ENCODE peak calls at places on chromosomes 12 and 14, in ten cellular contexts. B, R, T, Z, I, M, N, Q, W and C are unnamed samples.

GRCh38 chr14:38044710-38045109 is 163.0 kb upstream of the SSTR1 start:
- DNase-seq in T (no peak), B (no peak), M (no peak), Z (no peak), W (no peak), R (no peak), Q (no peak), N (no peak), I (no peak), C (no peak)

GRCh38 chr14:76894308-76894707 is 68.1 kb downstream of the LRRC74A start:
- DNase-seq in T (no peak), M (no peak), R (no peak), Z (no peak), Q (no peak), I (no peak), W (no peak), B (no peak), N (no peak), C (no peak)

GRCh38 chr14:99164712-99165111 is 107.3 kb downstream of the BCL11B start:
- DNase-seq in I (no peak), Z (no peak), R (no peak), Q (no peak), T (no peak), B (no peak), N (no peak), W (no peak), M (no peak), C (no peak)

GRCh38 chr12:120939523-120939922 is 35.4 kb upstream of the SPPL3 start:
- DNase-seq in T (no peak), Z (peak), B (no peak), N (no peak), I (no peak), R (no peak), W (peak), Q (no peak), M (peak), C (no peak)

GRCh38 chr12:114919479-114919878 is 235.5 kb upstream of the TBX3 start:
- DNase-seq in Z (no peak), B (no peak), I (no peak), R (no peak), W (no peak), M (no peak), Q (peak), N (no peak), T (no peak), C (no peak)

GRCh38 chr14:99995700-99996356 is 69.4 kb upstream of the EVL start:
- DNase-seq in Q (peak), I (peak), T (peak), W (peak), N (no peak), B (no peak), M (peak), R (peak), Z (peak), C (peak)

GRCh38 chr12:26281320-26281719 is 85.9 kb downstream of the SSPN start:
- DNase-seq in Z (no peak), M (peak), N (no peak), R (no peak), I (peak), Q (no peak), W (peak), T (no peak), B (peak), C (no peak)

GRCh38 chr12:95599880-95600279 is 48.6 kb upstream of the USP44 start:
- DNase-seq in R (no peak), Z (no peak), N (no peak), W (no peak), I (no peak), B (no peak), Q (no peak), T (no peak), M (no peak), C (no peak)

GRCh38 chr14:20698018-20698329 is 9.4 kb downstream of the ANG start:
- DNase-seq in R (no peak), W (no peak), Q (no peak), B (no peak), I (no peak), N (no peak), T (no peak), M (no peak), Z (no peak), C (no peak)
- TF ChIP-seq CTCF in R (no peak), W (no peak), Q (no peak), B (no peak), I (peak), N (no peak), T (no peak), M (no peak), Z (no peak), C (no peak)

DNA sequence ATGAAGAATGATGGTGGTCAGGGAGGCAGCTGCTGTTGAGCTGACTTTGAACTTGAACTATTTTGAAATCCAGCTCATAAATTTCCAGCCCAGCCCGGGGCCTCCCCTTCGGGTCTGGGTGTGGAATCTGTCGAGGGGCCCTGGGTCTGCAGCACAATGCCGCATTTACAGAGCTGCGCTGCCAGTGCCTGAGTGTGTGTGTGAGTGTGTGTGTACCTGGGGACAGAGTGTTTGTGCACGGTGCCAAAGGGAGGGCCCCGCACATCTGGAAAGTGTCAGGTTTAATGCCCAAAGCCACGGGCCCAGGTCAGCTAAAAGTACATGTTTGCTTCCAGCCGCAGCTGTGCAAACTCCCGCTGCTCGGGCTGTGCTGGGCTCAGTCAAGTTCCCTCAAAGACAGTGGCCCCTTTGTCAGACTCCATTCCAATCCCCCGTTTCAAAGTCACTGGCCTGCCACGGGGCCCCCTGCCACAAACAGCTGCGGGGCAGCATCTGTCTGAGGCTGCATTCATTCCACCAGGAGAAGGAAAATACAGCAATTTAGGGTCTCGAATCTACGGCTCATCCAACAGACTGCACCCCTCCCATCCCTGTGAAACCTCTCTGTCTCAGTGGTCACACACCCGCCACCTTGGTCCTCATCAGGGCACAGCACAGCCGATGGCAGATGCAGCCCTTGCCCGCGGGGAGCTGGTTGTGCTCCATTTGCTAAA is 16.3 kb upstream of the RFLNA start:
- DNase-seq in Z (no peak), M (no peak), T (no peak), Q (no peak), B (no peak), W (no peak), R (no peak), I (no peak), N (no peak), C (no peak)
- H3K27ac ChIP-seq in Z (no peak), M (no peak), T (no peak), Q (no peak), B (no peak), W (no peak), R (no peak), I (no peak), N (no peak), C (no peak)

DNA sequence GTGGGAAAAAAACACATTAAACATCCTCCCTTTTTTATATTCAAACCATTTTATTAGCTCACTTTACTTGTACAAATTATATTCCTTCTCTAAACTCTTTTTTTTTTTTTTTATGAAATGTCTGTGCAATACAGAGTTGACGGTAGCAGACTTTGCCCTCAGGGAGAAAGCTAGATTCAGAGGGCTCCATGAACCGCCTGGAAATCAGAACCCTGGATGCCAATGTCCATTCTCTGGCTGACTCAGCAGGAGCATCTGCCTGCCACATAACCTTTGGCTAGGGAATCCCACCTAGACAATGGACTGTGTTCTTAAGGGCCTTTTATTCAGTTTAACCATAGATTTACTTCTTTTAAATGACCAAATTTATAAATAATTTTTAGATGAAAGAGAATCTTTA is 467.0 kb downstream of the MDGA2 start:
- DNase-seq in Z (no peak), I (no peak), M (no peak), R (peak), B (no peak), T (no peak), Q (no peak), N (no peak), W (no peak), C (no peak)
- TF ChIP-seq CTCF in Z (no peak), I (no peak), M (no peak), R (no peak), B (no peak), T (no peak), Q (no peak), N (no peak), W (no peak), C (no peak)

DNA sequence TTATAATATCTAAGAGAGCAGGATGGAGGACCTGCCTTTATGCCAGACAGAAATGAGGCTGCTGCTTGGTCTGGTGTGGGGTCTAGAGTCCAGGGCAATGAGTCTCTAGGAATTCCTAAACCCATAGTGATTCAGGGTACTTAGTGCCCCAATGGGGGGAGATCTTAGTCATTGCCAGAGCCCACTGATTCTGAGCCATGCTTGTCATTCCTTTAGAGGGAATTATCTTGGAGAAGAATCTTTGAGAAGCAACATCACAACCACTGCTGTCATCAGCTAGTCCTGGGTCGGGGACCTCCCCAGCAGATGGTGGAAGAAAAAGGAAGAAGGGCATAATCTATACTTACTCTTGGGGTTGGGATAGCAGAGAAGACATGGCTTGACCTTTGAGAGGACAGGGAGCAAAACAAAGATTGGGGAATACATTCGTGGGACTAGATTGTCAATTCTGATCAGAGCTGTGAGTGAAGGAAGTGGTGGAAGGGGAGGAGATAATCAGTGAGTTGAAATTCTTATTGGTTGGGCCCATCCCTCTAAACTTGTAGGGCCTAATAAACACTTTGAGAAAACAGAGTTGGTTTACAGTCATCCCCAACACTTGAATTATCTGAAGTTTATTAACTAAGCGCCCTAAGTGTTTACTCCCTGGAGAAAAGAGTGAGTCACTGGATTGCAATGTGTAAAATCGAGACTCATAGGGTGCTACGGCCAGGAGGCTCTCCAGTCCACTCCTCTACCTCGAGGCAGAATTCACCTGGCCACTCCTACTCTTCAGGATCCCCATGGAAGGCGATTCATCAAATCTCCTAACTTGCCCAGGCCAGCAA is 3.0 kb upstream of the KRT3 start:
- DNase-seq in I (no peak), Z (no peak), B (no peak), M (no peak), N (no peak), R (no peak), W (no peak), T (peak), Q (peak), C (no peak)
- H3K27ac ChIP-seq in I (no peak), Z (no peak), B (no peak), M (no peak), N (no peak), R (no peak), W (no peak), T (peak), Q (peak), C (no peak)

GRCh38 chr12:2624543-2625266 is 170.1 kb upstream of the FKBP4 start:
- DNase-seq in Q (peak), R (no peak), Z (no peak), I (no peak), T (peak), B (peak), M (no peak), W (no peak), N (no peak), C (no peak)
- TF ChIP-seq CTCF in Q (no peak), R (no peak), Z (peak), I (peak), T (peak), B (peak), M (no peak), W (peak), N (peak), C (no peak)